ENCODE peak calls at places on chromosomes 4 and X, in eight cellular contexts. I is mucosa of descending colon; Z is body of pancreas; O is fibroblast of the aortic adventitia; X is colonic mucosa; H is sigmoid colon; P is NT2/D1; K is effector memory CD4-positive, alpha-beta T cell. M is an unnamed sample.

GRCh38 chrX:22686138-22686541 is 313.6 kb upstream of the DDX53 start:
- DNase-seq in I (no peak), Z (peak), O (peak), X (no peak), H (peak), P (no peak), K (no peak), M (peak)

GRCh38 chr4:119264743-119265142 is 52.2 kb downstream of the USP53 start:
- DNase-seq in I (no peak), Z (no peak), O (no peak), X (no peak), H (no peak), P (no peak), K (no peak), M (no peak)

GRCh38 chrX:51743179-51743957 is at the start of gene GSPT2:
- DNase-seq in I (peak), Z (peak), O (peak), X (peak), H (peak), P (peak), K (peak), M (peak)

GRCh38 chr4:150960079-150960478 is 55.0 kb downstream of the LRBA start:
- DNase-seq in I (no peak), Z (no peak), O (peak), X (no peak), H (no peak), P (no peak), K (no peak), M (peak)

GRCh38 chr4:145487626-145488025 is 6.0 kb downstream of the SMAD1 start:
- DNase-seq in I (no peak), Z (no peak), O (no peak), X (no peak), H (no peak), P (no peak), K (no peak), M (no peak)

GRCh38 chr4:125389713-125390112 is 75.0 kb downstream of the FAT4 start:
- DNase-seq in I (no peak), Z (no peak), O (peak), X (no peak), H (no peak), P (no peak), K (no peak), M (peak)

GRCh38 chrX:41824551-41824950 is 98.8 kb downstream of the CASK start:
- DNase-seq in I (no peak), Z (no peak), O (peak), X (peak), H (no peak), P (no peak), K (no peak), M (peak)

GRCh38 chr4:24763631-24764302 is 31.6 kb upstream of the SOD3 start:
- DNase-seq in I (no peak), Z (no peak), O (peak), X (no peak), H (no peak), P (no peak), K (no peak), M (no peak)

GRCh38 chr4:126470862-126471261 is 1156.1 kb downstream of the FAT4 start:
- DNase-seq in I (no peak), Z (no peak), O (no peak), X (no peak), H (no peak), P (no peak), K (no peak), M (peak)

GRCh38 chr4:54661686-54662085 is 3.9 kb downstream of the KIT start:
- DNase-seq in I (no peak), Z (no peak), O (peak), X (no peak), H (no peak), P (no peak), K (no peak), M (peak)

GRCh38 chrX:20124964-20125363 is 8.3 kb upstream of the MAP7D2 start:
- DNase-seq in I (no peak), Z (no peak), O (no peak), X (no peak), H (no peak), P (no peak), K (no peak), M (no peak)

GRCh38 chr4:8770518-8771257 is 101.0 kb downstream of the HMX1 start:
- DNase-seq in I (peak), Z (no peak), O (no peak), X (no peak), H (peak), P (no peak), K (no peak), M (no peak)

GRCh38 chr4:712916-713632 is 7.4 kb downstream of the PCGF3 start:
- DNase-seq in I (no peak), Z (no peak), O (no peak), X (no peak), H (no peak), P (no peak), K (no peak), M (no peak)

GRCh38 chr4:45946699-45947098 is 177.2 kb downstream of the GABRG1 start:
- DNase-seq in I (no peak), Z (no peak), O (no peak), X (no peak), H (no peak), P (no peak), K (no peak), M (no peak)

GRCh38 chrX:155841232-155841631 is 39.9 kb upstream of the VAMP7 start:
- DNase-seq in I (no peak), Z (no peak), O (no peak), X (no peak), H (no peak), P (no peak), K (no peak), M (no peak)

GRCh38 chrX:11254417-11255109 is 38.6 kb upstream of the AMELX start:
- DNase-seq in I (no peak), Z (no peak), O (no peak), X (no peak), H (no peak), P (no peak), K (no peak), M (no peak)

GRCh38 chr4:133856736-133857355 is 344.7 kb downstream of the PABPC4L start:
- DNase-seq in I (no peak), Z (no peak), O (no peak), X (no peak), H (no peak), P (no peak), K (no peak), M (no peak)

GRCh38 chrX:45515262-45516215 is 314.9 kb upstream of the DIPK2B start:
- DNase-seq in I (peak), Z (peak), O (peak), X (peak), H (peak), P (no peak), K (peak), M (peak)

GRCh38 chrX:131072871-131073571 is 14.9 kb downstream of the ARHGAP36 start:
- DNase-seq in I (no peak), Z (no peak), O (no peak), X (no peak), H (no peak), P (no peak), K (no peak), M (no peak)

GRCh38 chr4:102683846-102684581 is 76.8 kb downstream of the MANBA start:
- DNase-seq in I (no peak), Z (no peak), O (peak), X (no peak), H (no peak), P (no peak), K (no peak), M (no peak)

GRCh38 chrX:40105791-40106676 is 8.3 kb upstream of the BCOR start:
- DNase-seq in I (peak), Z (peak), O (no peak), X (peak), H (peak), P (no peak), K (peak), M (peak)

GRCh38 chrX:40106677-40107290 is 9.0 kb upstream of the BCOR start:
- DNase-seq in I (no peak), Z (no peak), O (no peak), X (no peak), H (no peak), P (no peak), K (no peak), M (no peak)

GRCh38 chrX:40108084-40108958 is 10.6 kb upstream of the BCOR start:
- DNase-seq in I (peak), Z (peak), O (peak), X (peak), H (peak), P (no peak), K (no peak), M (peak)

GRCh38 chrX:40108959-40109287 is 11.2 kb upstream of the BCOR start:
- DNase-seq in I (peak), Z (peak), O (peak), X (peak), H (peak), P (no peak), K (peak), M (peak)

GRCh38 chrX:40107291-40108083 is 9.7 kb upstream of the BCOR start:
- DNase-seq in I (peak), Z (peak), O (no peak), X (peak), H (peak), P (no peak), K (no peak), M (no peak)
- H3K4me3 ChIP-seq in I (no peak), Z (no peak), O (no peak), X (peak), H (no peak), P (peak), K (peak), M (no peak)

DNA sequence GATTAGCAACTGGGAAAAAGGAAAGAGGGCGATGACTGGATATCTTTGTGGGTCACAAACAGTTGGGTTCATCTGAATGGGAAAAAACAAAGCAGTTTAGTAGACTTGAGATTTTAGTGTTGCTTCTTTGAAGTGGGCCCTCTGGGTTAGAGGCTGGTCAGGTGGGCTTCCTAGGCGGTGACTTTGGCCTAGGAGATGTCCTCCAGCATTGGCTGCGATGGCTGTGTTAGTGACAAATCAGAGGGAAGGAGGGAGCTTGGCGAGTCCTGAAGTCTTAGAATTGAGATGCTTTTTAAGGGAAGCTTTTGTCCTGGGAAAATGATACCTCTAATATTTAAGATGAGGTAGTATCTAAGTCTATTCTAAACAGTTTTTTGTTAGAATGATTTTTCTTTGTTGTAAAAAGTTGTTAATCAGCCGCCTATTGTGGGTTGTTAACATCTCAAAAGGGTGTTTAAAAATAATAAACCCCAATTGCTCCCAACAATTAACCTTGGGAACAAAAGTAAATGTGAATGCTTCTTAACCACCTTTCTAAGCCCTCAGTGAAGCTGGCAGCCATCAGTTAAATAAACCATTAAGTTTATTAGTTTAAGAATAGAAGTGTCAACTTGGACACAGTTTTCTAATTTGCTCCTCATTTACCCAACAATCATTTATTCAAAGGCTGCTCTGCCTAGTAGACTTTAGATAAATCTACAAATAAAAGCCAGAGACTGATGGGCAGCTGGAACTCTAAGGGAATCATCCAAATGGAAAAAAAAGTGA is 31.7 kb downstream of the DLG3 start:
- DNase-seq in I (no peak), Z (no peak), O (no peak), X (no peak), H (no peak), P (no peak), K (no peak), M (no peak)
- H3K4me3 ChIP-seq in I (no peak), Z (no peak), O (no peak), X (no peak), H (no peak), P (no peak), K (no peak), M (no peak)

DNA sequence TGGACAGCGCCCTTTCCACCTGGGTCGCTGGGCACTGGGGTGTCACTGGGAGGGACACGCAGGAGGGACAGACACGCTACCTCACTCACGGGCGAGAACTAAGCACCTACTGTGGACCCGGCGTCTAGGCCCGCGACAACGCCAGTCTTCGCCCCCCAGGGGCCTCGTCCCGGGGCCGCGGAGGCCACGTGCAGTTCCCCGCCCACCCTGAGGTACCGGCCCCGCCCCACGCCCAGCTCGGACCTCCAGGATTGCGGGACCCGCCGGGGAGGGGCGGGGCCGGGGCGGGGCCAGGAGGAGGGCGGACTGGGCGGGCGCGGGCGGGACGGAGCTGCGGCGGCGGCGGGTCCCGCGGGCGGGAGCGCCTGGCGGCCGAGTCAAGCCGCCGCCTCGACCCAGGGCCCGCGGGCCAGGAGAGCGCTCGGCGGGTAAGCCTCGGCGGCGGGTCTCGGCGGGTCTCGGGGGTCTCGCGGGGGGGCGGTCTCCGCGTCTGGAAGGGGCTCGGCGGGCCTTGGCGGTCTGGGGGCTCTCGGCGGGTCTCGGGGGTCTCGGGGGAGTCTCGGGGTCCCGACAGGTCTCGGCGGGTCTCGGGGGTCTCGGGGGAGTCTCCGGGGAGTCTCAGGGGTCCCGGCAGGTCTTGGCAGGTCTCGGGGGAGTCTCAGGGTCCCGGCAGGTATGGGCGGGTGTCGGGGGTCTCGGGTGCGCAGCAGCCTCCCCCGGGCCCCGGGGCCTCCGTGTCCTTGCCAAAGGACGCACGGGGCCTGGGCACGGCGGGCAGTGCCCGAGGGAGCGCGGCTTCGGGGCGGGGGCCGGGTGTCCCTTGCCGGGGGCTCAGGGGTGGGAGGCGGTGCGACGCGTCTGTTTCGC is at the start of gene SH3BP2:
- DNase-seq in I (peak), Z (peak), O (peak), X (peak), H (peak), P (peak), K (peak), M (peak)
- H3K4me3 ChIP-seq in I (peak), Z (peak), O (peak), X (peak), H (peak), P (peak), K (peak), M (peak)

GRCh38 chr4:6658635-6659075 is 18.2 kb downstream of the MRFAP1 start:
- DNase-seq in I (no peak), Z (peak), O (no peak), X (no peak), H (no peak), P (no peak), K (peak), M (peak)
- H3K4me3 ChIP-seq in I (no peak), Z (no peak), O (peak), X (peak), H (peak), P (no peak), K (peak), M (peak)

GRCh38 chr4:85557016-85557901 is 82.3 kb downstream of the ARHGAP24 start:
- DNase-seq in I (peak), Z (no peak), O (no peak), X (no peak), H (no peak), P (no peak), K (no peak), M (no peak)
- H3K4me3 ChIP-seq in I (no peak), Z (no peak), O (no peak), X (no peak), H (no peak), P (no peak), K (no peak), M (no peak)

GRCh38 chrX:24647257-24648058 is at the start of gene PCYT1B:
- DNase-seq in I (peak), Z (peak), O (peak), X (peak), H (peak), P (peak), K (peak), M (peak)
- H3K4me3 ChIP-seq in I (no peak), Z (no peak), O (no peak), X (no peak), H (peak), P (peak), K (peak), M (peak)

GRCh38 chr4:183124228-183124627 is 25.2 kb downstream of the WWC2 start:
- DNase-seq in I (no peak), Z (no peak), O (no peak), X (no peak), H (no peak), P (no peak), K (no peak), M (no peak)

GRCh38 chr4:183118141-183118540 is 19.1 kb downstream of the WWC2 start:
- DNase-seq in I (no peak), Z (no peak), O (no peak), X (no peak), H (no peak), P (no peak), K (no peak), M (no peak)

DNA sequence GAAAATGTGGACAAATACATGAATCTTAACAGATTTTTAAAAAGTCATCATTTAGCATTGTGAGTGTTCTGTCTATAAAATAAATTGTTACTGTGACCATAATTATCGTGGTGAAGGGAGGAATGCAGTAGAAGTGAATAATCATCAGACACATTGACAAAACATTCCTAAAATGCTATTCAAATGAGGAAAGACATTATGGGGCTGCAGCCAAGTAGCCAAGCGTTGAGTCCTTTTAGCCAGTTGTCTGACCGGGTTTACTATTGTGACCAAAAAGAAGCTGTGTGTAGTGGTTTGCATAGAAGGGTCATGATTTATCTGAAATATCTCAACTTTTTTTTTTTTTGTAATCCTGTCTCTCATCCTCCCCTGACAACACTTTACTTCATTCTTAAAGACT is 19.5 kb downstream of the WWC2 start:
- DNase-seq in I (no peak), Z (peak), O (peak), X (no peak), H (no peak), P (no peak), K (no peak), M (peak)
- H3K4me3 ChIP-seq in I (no peak), Z (no peak), O (no peak), X (no peak), H (no peak), P (no peak), K (no peak), M (peak)

M was measured in cardiac fibroblast.